ENCODE peak calls at places on chromosomes 11 and 22, in ten cellular contexts. H is A549; Q is cardiac muscle cell; N is PC-9; C is CD4-positive, alpha-beta T cell; I is suprapubic skin; F is IMR-90; U is GM12878; E is MM.1S; P is HCT116. R is an unnamed sample.

GRCh38 chr11:1077417-1078119 is 2.9 kb downstream of the MUC2 start:
- DNase-seq in H (no peak), Q (no peak), N (no peak), C (no peak), I (peak; percentile 74), F (no peak), U (no peak), E (no peak), P (no peak), R (no peak)

GRCh38 chr22:36948273-36949055 is 35.0 kb downstream of the CSF2RB start:
- DNase-seq in H (no peak), Q (no peak), N (no peak), C (no peak), I (no peak), F (no peak), U (no peak), E (no peak), P (no peak), R (no peak)

GRCh38 chr11:107370390-107370789 is 87.2 kb downstream of the CWF19L2 start:
- DNase-seq in H (no peak), Q (no peak), N (no peak), C (no peak), I (no peak), F (no peak), U (peak; percentile 5), E (no peak), P (no peak), R (peak; percentile 19)

GRCh38 chr11:69301491-69302401 is 7.8 kb downstream of the MYEOV start:
- DNase-seq in H (peak; percentile 98), Q (no peak), N (peak; percentile 99), C (no peak), I (peak; percentile 72), F (peak; percentile 91), U (no peak), E (no peak), P (peak; percentile 95), R (peak; percentile 89)

GRCh38 chr11:206002-206384 is 1.2 kb downstream of the BET1L start:
- DNase-seq in H (no peak), Q (no peak), N (no peak), C (no peak), I (peak; percentile 73), F (no peak), U (no peak), E (no peak), P (no peak), R (no peak)

GRCh38 chr11:74766905-74767304 is 18.3 kb downstream of the RNF169 start:
- DNase-seq in H (no peak), Q (no peak), N (no peak), C (no peak), I (no peak), F (no peak), U (no peak), E (no peak), P (no peak), R (no peak)

GRCh38 chr11:66037327-66037726 is 11.0 kb upstream of the CATSPER1 start:
- DNase-seq in H (no peak), Q (no peak), N (no peak), C (no peak), I (no peak), F (no peak), U (no peak), E (no peak), P (no peak), R (no peak)

GRCh38 chr11:125335101-125335500 is 161.0 kb downstream of the FEZ1 start:
- DNase-seq in H (no peak), Q (no peak), N (no peak), C (no peak), I (no peak), F (no peak), U (no peak), E (no peak), P (no peak), R (no peak)

GRCh38 chr11:132111781-132112380 is 741.5 kb downstream of the NTM start:
- DNase-seq in H (no peak), Q (no peak), N (no peak), C (no peak), I (no peak), F (peak; percentile 92), U (no peak), E (no peak), P (no peak), R (peak; percentile 26)

GRCh38 chr11:2673871-2674471 is 25.8 kb downstream of the KCNQ1OT1 start:
- DNase-seq in H (no peak), Q (no peak), N (no peak), C (no peak), I (peak; percentile 68), F (no peak), U (no peak), E (no peak), P (no peak), R (no peak)

GRCh38 chr22:49958462-49958921 is 2.1 kb upstream of the PIM3 start:
- DNase-seq in H (no peak), Q (no peak), N (no peak), C (no peak), I (no peak), F (no peak), U (no peak), E (no peak), P (no peak), R (no peak)

DNA sequence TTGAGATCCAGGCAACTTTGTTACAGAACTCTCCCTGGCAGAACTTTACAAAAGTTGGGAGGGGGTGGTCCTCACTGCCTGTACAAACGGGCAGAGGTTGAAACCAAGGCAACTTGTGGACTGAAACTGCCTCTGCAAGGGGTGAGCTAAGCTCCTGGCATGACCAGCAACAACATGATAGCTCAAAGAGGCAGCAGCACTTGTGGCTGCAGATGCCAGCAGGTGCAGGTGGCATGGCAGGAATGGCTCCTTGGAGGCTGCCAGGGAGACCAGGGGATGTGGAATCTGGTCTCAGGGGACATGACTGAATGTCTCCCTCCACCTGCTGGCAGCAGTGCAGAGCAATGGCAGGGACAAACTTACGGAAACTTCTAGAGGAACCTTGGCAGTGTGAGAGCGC is 38.8 kb upstream of the PHF21A start:
- DNase-seq in H (no peak), Q (peak; percentile 10), N (peak; percentile 86), C (no peak), I (no peak), F (no peak), U (no peak), E (no peak), P (no peak), R (no peak)
- TF ChIP-seq CTCF in H (no peak), Q (no peak), N (peak; percentile 36), C (no peak), I (no peak), F (no peak), U (no peak), E (no peak), P (no peak), R (no peak)

GRCh38 chr11:86301742-86302091 is 323 bp upstream of the HIKESHI start:
- DNase-seq in H (no peak), Q (no peak), N (no peak), C (no peak), I (no peak), F (no peak), U (no peak), E (no peak), P (no peak), R (no peak)
- H3K27ac ChIP-seq in H (peak overlapping the region; percentile 59), Q (no peak overlapping the region), N (no peak overlapping the region), C (no peak overlapping the region), I (no peak overlapping the region), F (no peak overlapping the region), U (no peak overlapping the region), E (no peak overlapping the region), P (no peak overlapping the region), R (peak overlapping the region; percentile 78)

DNA sequence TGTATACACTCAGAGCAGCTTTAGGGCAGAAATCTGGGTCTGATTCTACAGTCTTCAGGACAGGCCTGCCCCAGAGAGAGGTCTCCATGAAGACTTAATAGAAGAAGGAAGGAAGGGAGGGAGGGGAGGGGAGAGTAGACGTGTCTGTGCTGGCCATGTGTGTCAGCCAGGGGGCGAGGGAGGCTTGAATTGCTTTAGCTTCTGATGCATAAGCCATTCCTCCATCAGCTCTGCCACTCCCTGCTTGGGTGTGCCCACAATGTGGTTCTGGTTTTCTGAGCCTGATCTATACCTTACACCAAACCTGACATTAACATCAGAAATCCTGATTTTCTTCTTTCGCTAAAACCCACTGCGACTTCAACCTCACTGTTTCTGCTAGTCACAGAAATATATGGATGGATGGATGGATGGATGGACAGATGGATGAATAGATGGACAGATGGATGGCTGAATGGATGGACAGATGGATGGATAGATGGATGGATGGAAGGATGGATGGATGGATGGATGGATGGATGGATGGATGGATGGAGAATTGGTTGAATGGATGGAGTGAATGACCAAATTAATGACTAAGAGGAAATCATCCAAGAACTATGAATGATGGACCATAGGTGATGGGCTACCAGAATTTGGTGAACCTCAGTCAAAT is 56.5 kb upstream of the PRDM11 start:
- DNase-seq in H (no peak), Q (no peak), N (no peak), C (no peak), I (peak; percentile 77), F (peak; percentile 37), U (no peak), E (no peak), P (no peak), R (peak; percentile 24)
- TF ChIP-seq CTCF in H (no peak), Q (peak; percentile 41), N (no peak), C (no peak), I (peak; percentile 19), F (peak; percentile 35), U (no peak), E (no peak), P (no peak), R (no peak)

GRCh38 chr22:43884600-43885318 is 7.1 kb downstream of the PNPLA5 start:
- DNase-seq in H (peak; percentile 57), Q (peak; percentile 68), N (no peak), C (peak; percentile 13), I (no peak), F (peak; percentile 31), U (peak; percentile 33), E (peak; percentile 45), P (no peak), R (peak; percentile 44)

GRCh38 chr22:43885319-43885671 is 6.5 kb downstream of the PNPLA5 start:
- DNase-seq in H (no peak), Q (no peak), N (no peak), C (no peak), I (no peak), F (no peak), U (no peak), E (no peak), P (no peak), R (no peak)

GRCh38 chr22:43885786-43886185 is 6.0 kb downstream of the PNPLA5 start:
- DNase-seq in H (no peak), Q (no peak), N (no peak), C (no peak), I (no peak), F (no peak), U (no peak), E (no peak), P (no peak), R (no peak)

GRCh38 chr22:43887391-43887790 is 4.4 kb downstream of the PNPLA5 start:
- DNase-seq in H (no peak), Q (no peak), N (no peak), C (no peak), I (no peak), F (no peak), U (no peak), E (no peak), P (no peak), R (no peak)

DNA sequence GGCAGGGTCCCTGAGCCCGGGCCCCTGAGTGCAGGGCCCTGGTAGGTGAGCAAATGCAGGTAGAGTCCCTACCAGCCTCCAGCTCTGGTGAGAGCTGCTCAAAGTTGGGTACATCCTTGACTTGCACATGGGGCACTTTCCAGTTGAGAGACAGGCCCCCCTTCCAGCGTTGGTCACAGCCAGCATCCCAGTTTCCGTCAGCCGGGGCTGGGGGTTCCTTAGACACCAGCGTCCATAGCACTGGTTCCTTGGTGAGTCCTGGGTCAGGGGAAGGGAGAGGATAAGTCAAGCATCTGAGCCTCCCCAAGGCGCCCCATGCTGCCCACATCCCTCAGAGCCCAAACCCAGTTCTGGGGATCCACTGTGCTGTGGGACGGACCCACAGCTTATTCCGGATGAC is 5.6 kb downstream of the PNPLA5 start:
- DNase-seq in H (no peak), Q (no peak), N (no peak), C (no peak), I (no peak), F (no peak), U (no peak), E (no peak), P (no peak), R (no peak)
- H3K27ac ChIP-seq in H (no peak overlapping the region), Q (no peak overlapping the region), N (no peak overlapping the region), C (no peak overlapping the region), I (no peak overlapping the region), F (no peak overlapping the region), U (no peak overlapping the region), E (no peak overlapping the region), P (no peak overlapping the region), R (no peak overlapping the region)

R was measured in RWPE1.